ENCODE peak calls at places on chromosomes 12 and 14, in six cellular contexts. A is IMR-90, B is mesenchymal stem cell, U is H9, H is H1, Y is trophoblast cell. F is an unnamed sample.

GRCh38 chr12:111444706-111445310 is 39.1 kb downstream of the SH2B3 start:
- DNase-seq in B (peak), H (no peak), Y (peak), U (no peak), A (no peak), F (no peak)

GRCh38 chr12:47876404-47876960 is 28.3 kb downstream of the VDR start:
- DNase-seq in U (no peak), A (no peak), B (no peak), H (no peak), Y (peak), F (no peak)

GRCh38 chr14:92625213-92625612 is 111.6 kb downstream of the RIN3 start:
- DNase-seq in H (no peak), B (peak), A (peak), U (no peak), Y (peak), F (no peak)

GRCh38 chr14:93133476-93133875 is 17.8 kb upstream of the ITPK1 start:
- DNase-seq in Y (peak), A (peak), B (no peak), U (no peak), H (no peak), F (no peak)

GRCh38 chr12:124411291-124411878 is 116.5 kb downstream of the RFLNA start:
- DNase-seq in Y (no peak), U (no peak), H (no peak), B (peak), A (peak), F (no peak)

GRCh38 chr14:80764921-80765507 is 176.5 kb downstream of the CEP128 start:
- DNase-seq in H (no peak), A (no peak), U (no peak), B (no peak), Y (no peak), F (no peak)

GRCh38 chr14:91729756-91730155 is 2.1 kb downstream of the CATSPERB start:
- DNase-seq in A (no peak), U (no peak), Y (no peak), H (no peak), B (no peak), F (no peak)

GRCh38 chr14:83300454-83301064 is 1766.9 kb upstream of the SEL1L start:
- DNase-seq in B (peak), H (no peak), U (no peak), A (peak), Y (peak), F (peak)

GRCh38 chr14:53979141-53979673 is 22.6 kb upstream of the BMP4 start:
- DNase-seq in B (peak), U (peak), H (no peak), A (no peak), Y (peak), F (peak)

GRCh38 chr12:94149781-94150482 is 1.6 kb downstream of the PLXNC1 start:
- DNase-seq in Y (no peak), U (peak), H (no peak), B (peak), A (no peak), F (peak)

GRCh38 chr12:116864371-116865160 is 16.7 kb downstream of the HRK start:
- DNase-seq in B (no peak), A (peak), U (no peak), H (no peak), Y (peak), F (no peak)

GRCh38 chr14:64680013-64680674 is 24.1 kb upstream of the PLEKHG3 start:
- DNase-seq in H (no peak), A (no peak), B (no peak), Y (no peak), U (no peak), F (no peak)

GRCh38 chr14:75752907-75753594 is 92.0 kb downstream of the TTLL5 start:
- DNase-seq in U (no peak), H (no peak), A (peak), B (no peak), Y (no peak), F (no peak)

GRCh38 chr14:93064411-93065271 is 51.1 kb downstream of the ITPK1 start:
- DNase-seq in H (no peak), U (no peak), B (no peak), Y (no peak), A (peak), F (no peak)

GRCh38 chr12:30692470-30692869 is 3.2 kb downstream of the IPO8 start:
- DNase-seq in B (peak), U (no peak), Y (no peak), A (peak), H (no peak), F (no peak)

GRCh38 chr14:33576014-33576413 is 374.9 kb downstream of the EGLN3 start:
- DNase-seq in H (no peak), Y (no peak), A (no peak), B (no peak), U (no peak), F (no peak)

DNA sequence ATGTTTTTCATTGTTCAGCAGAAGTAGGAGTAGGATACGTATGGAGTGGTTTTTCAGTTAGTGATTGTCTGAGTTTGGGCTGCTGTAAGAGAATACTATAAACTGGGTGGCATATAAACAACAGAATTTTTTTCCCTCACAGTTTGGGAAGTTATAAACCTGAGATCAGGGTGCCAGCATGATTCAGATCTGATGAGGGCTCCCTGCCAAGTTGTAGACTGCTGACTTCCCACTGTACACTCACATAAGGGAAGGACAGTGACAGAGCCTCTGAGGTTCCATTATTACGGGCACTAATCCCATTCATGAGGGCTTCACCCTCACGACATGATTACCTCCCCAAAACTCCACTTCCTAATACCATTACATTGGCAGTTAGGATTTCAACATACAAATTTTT is 50.6 kb downstream of the ACSM4 start:
- DNase-seq in U (no peak), H (no peak), Y (peak), B (no peak), A (no peak), F (no peak)
- H4K91ac ChIP-seq in U (no peak), H (no peak), Y (no peak), B (no peak), A (no peak), F (no peak)

GRCh38 chr12:106415134-106415533 is 57.6 kb downstream of the POLR3B start:
- DNase-seq in U (no peak), Y (peak), H (no peak), B (peak), A (peak), F (no peak)

GRCh38 chr12:106417926-106418910 is 60.7 kb downstream of the POLR3B start:
- DNase-seq in H (no peak), B (peak), A (peak), Y (peak), U (no peak), F (no peak)

GRCh38 chr12:106418970-106419369 is 61.4 kb downstream of the POLR3B start:
- DNase-seq in H (no peak), U (no peak), B (no peak), A (no peak), Y (no peak), F (no peak)

GRCh38 chr12:106416273-106416672 is 58.7 kb downstream of the POLR3B start:
- DNase-seq in U (no peak), A (no peak), B (no peak), H (no peak), Y (no peak), F (peak)
- H3K18ac ChIP-seq in U (no peak), A (no peak), B (no peak), H (no peak), Y (no peak), F (no peak)

GRCh38 chr12:122830517-122831214 is 4.6 kb upstream of the HIP1R start:
- DNase-seq in H (no peak), U (no peak), Y (peak), A (peak), B (peak), F (no peak)
- H4K91ac ChIP-seq in H (no peak), U (no peak), Y (no peak), A (no peak), B (no peak), F (no peak)

DNA sequence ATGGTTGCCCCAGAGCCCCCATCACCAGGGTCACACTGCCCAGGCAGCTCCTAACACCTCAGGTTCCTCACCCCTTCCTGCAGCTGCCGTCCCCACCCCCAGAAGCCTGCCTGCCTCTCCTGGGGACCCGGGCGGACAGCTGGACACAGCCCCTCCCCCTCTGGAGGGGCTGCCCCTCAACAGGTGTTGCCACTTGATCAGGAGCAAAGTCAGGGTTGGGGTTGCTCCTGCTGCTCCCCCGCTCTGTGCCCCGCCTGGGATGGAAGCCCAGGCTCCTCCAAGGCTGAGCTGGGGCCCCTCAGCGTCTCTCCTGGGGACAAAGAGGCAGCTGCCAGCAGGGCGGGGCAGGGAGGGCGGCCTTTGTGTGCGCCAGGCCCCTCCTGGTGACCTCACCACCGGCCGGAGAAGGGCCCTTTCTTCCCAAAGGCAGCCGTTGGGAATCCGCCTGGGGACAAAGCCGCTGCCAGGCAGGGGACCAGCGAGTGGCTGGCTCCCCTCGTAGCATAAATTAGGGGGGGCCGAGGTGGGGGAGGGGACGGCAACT is 13.6 kb downstream of the TRMT61A start:
- DNase-seq in U (peak), A (no peak), B (no peak), Y (no peak), H (no peak), F (peak)
- H3K18ac ChIP-seq in U (peak), A (no peak), B (peak), Y (no peak), H (peak), F (peak)